ENCODE peak calls at places on chromosomes 4 and X, in six cellular contexts. H is left ventricle myocardium inferior; M is stimulated activated CD8-positive, alpha-beta memory T cell treated with anti-CD3 and anti-CD28 coated beads, Interleukin-4, amount 100 ng/mL, for 24 hours; G is HFF-Myc; L is progenitor cell of endocrine pancreas; E is fibroblast of mammary gland. D is an unnamed sample.

GRCh38 chr4:141637565-141637964 is 1.2 kb downstream of the IL15 start:
- DNase-seq in H (no peak), M (no peak), G (no peak), L (no peak), E (no peak), D (no peak)

GRCh38 chrX:54994668-54995452 is 872 bp upstream of the PFKFB1 start:
- DNase-seq in H (no peak), M (no peak), G (no peak), L (no peak), E (no peak), D (no peak)

GRCh38 chrX:7144126-7144525 is 3.4 kb upstream of the STS start:
- DNase-seq in H (no peak), M (no peak), G (no peak), L (no peak), E (no peak), D (no peak)

GRCh38 chr4:144591401-144591800 is 54.6 kb upstream of the HHIP start:
- DNase-seq in H (no peak), M (no peak), G (peak; percentile 30), L (no peak), E (peak; percentile 84), D (no peak)

GRCh38 chr4:138952405-138952804 is 63.2 kb upstream of the NOCT start:
- DNase-seq in H (no peak), M (peak; percentile 8), G (no peak), L (no peak), E (peak; percentile 19), D (no peak)

GRCh38 chrX:71622347-71623104 is 4.2 kb upstream of the CXCR3 start:
- DNase-seq in H (peak; percentile 77), M (peak; percentile 59), G (no peak), L (no peak), E (peak; percentile 56), D (peak; percentile 80)

GRCh38 chr4:13642163-13642562 is 14.6 kb upstream of the BOD1L1 start:
- DNase-seq in H (no peak), M (no peak), G (no peak), L (no peak), E (peak; percentile 75), D (no peak)

GRCh38 chrX:28854637-28855036 is 267.4 kb downstream of the IL1RAPL1 start:
- DNase-seq in H (no peak), M (no peak), G (no peak), L (no peak), E (no peak), D (no peak)

GRCh38 chr4:8435656-8436121 is 4.8 kb downstream of the ACOX3 start:
- DNase-seq in H (no peak), M (no peak), G (no peak), L (no peak), E (no peak), D (no peak)

GRCh38 chr4:84680956-84681355 is 98.0 kb downstream of the CDS1 start:
- DNase-seq in H (no peak), M (no peak), G (no peak), L (no peak), E (no peak), D (no peak)

D was measured in uterus.